ENCODE peak calls at places on chromosomes 16 and 17, in ten cellular contexts. Q is mammary epithelial cell; D is left ventricle myocardium inferior; A is HCT116; M is AG04449; R is uterus; X is CD8-positive, alpha-beta T cell; V is nephron progenitor cell; U is AG10803; Y is brain microvascular endothelial cell. W is an unnamed sample.

GRCh38 chr16:69532761-69533459 is 32.9 kb upstream of the NFAT5 start:
- DNase-seq in Q (no peak), D (no peak), A (no peak), M (no peak), R (no peak), X (no peak), V (no peak), U (peak), Y (no peak), W (no peak)

GRCh38 chr16:13833510-13833909 is 86.4 kb upstream of the ERCC4 start:
- DNase-seq in Q (no peak), D (no peak), A (no peak), M (no peak), R (no peak), X (no peak), V (no peak), U (no peak), Y (no peak), W (no peak)

GRCh38 chr17:61451538-61452300 is 503 bp upstream of the TBX4 start:
- DNase-seq in Q (no peak), D (no peak), A (no peak), M (no peak), R (no peak), X (no peak), V (peak), U (no peak), Y (no peak), W (no peak)

GRCh38 chr17:15479697-15480096 is 12.3 kb upstream of the CDRT4 start:
- DNase-seq in Q (no peak), D (no peak), A (peak), M (no peak), R (no peak), X (no peak), V (no peak), U (peak), Y (no peak), W (no peak)

GRCh38 chr16:25367773-25368172 is 110.1 kb upstream of the ZKSCAN2 start:
- DNase-seq in Q (no peak), D (no peak), A (no peak), M (no peak), R (no peak), X (no peak), V (no peak), U (no peak), Y (no peak), W (no peak)

GRCh38 chr16:680967-681745 is 946 bp downstream of the STUB1 start:
- DNase-seq in Q (peak), D (no peak), A (no peak), M (no peak), R (no peak), X (no peak), V (no peak), U (peak), Y (no peak), W (no peak)

GRCh38 chr17:511833-512251 is 159.2 kb upstream of the RPH3AL start:
- DNase-seq in Q (peak), D (no peak), A (no peak), M (no peak), R (peak), X (no peak), V (no peak), U (peak), Y (peak), W (no peak)

GRCh38 chr17:72764632-72765041 is 327.9 kb downstream of the SLC39A11 start:
- DNase-seq in Q (peak), D (no peak), A (no peak), M (peak), R (no peak), X (no peak), V (no peak), U (peak), Y (peak), W (no peak)

GRCh38 chr16:48810436-48810802 is 200.4 kb upstream of the N4BP1 start:
- DNase-seq in Q (no peak), D (no peak), A (no peak), M (no peak), R (no peak), X (no peak), V (no peak), U (no peak), Y (no peak), W (no peak)

GRCh38 chr17:66720567-66720966 is 114.3 kb upstream of the CACNG5 start:
- DNase-seq in Q (no peak), D (no peak), A (no peak), M (no peak), R (no peak), X (no peak), V (no peak), U (no peak), Y (no peak), W (no peak)

GRCh38 chr17:4956493-4957061 is 5.7 kb downstream of the ENO3 start:
- DNase-seq in Q (no peak), D (no peak), A (no peak), M (no peak), R (no peak), X (peak), V (no peak), U (no peak), Y (no peak), W (no peak)

GRCh38 chr16:54417384-54417783 is 130.8 kb upstream of the IRX3 start:
- DNase-seq in Q (no peak), D (no peak), A (no peak), M (no peak), R (no peak), X (no peak), V (no peak), U (no peak), Y (no peak), W (no peak)

GRCh38 chr17:17180141-17180603 is 26.0 kb downstream of the PLD6 start:
- DNase-seq in Q (no peak), D (peak), A (no peak), M (no peak), R (no peak), X (peak), V (no peak), U (no peak), Y (no peak), W (no peak)

GRCh38 chr17:79006001-79006400 is 3.6 kb downstream of the CANT1 start:
- DNase-seq in Q (no peak), D (no peak), A (no peak), M (no peak), R (peak), X (no peak), V (no peak), U (no peak), Y (no peak), W (no peak)

GRCh38 chr17:14297161-14297851 is 3.6 kb upstream of the HS3ST3B1 start:
- DNase-seq in Q (peak), D (peak), A (no peak), M (no peak), R (peak), X (peak), V (peak), U (peak), Y (no peak), W (no peak)

GRCh38 chr17:51263001-51263400 is 2.7 kb downstream of the UTP18 start:
- DNase-seq in Q (peak), D (no peak), A (no peak), M (peak), R (no peak), X (no peak), V (no peak), U (peak), Y (no peak), W (no peak)

GRCh38 chr16:86303787-86304685 is 206.3 kb upstream of the FOXF1 start:
- DNase-seq in Q (no peak), D (no peak), A (no peak), M (no peak), R (peak), X (no peak), V (peak), U (no peak), Y (no peak), W (no peak)

GRCh38 chr16:1364510-1364909 is 12.8 kb downstream of the GNPTG start:
- DNase-seq in Q (no peak), D (no peak), A (no peak), M (no peak), R (no peak), X (no peak), V (no peak), U (no peak), Y (no peak), W (no peak)

GRCh38 chr17:49574283-49574892 is 1.3 kb upstream of the NXPH3 start:
- DNase-seq in Q (no peak), D (no peak), A (no peak), M (no peak), R (peak), X (no peak), V (no peak), U (no peak), Y (no peak), W (no peak)

GRCh38 chr17:79792984-79793923 is 3.6 kb downstream of the CBX8 start:
- DNase-seq in Q (no peak), D (no peak), A (no peak), M (peak), R (no peak), X (no peak), V (peak), U (peak), Y (peak), W (no peak)

GRCh38 chr16:89104303-89104702 is 10.7 kb downstream of the ACSF3 start:
- DNase-seq in Q (no peak), D (no peak), A (no peak), M (no peak), R (no peak), X (no peak), V (no peak), U (no peak), Y (no peak), W (no peak)

GRCh38 chr16:25713785-25714570 is 22.2 kb downstream of the HS3ST4 start:
- DNase-seq in Q (no peak), D (no peak), A (no peak), M (no peak), R (no peak), X (no peak), V (no peak), U (no peak), Y (no peak), W (no peak)

GRCh38 chr16:53886482-53887378 is 182.8 kb downstream of the FTO start:
- DNase-seq in Q (no peak), D (no peak), A (no peak), M (no peak), R (no peak), X (no peak), V (no peak), U (no peak), Y (no peak), W (no peak)

GRCh38 chr17:12909046-12909445 is 108.8 kb downstream of the ELAC2 start:
- DNase-seq in Q (no peak), D (no peak), A (no peak), M (no peak), R (no peak), X (no peak), V (no peak), U (no peak), Y (no peak), W (peak)

GRCh38 chr16:4675864-4676786 is 17.2 kb upstream of the NUDT16L1 start:
- DNase-seq in Q (no peak), D (no peak), A (no peak), M (no peak), R (no peak), X (peak), V (no peak), U (no peak), Y (no peak), W (no peak)

GRCh38 chr17:79509496-79509895 is 101.4 kb downstream of the RBFOX3 start:
- DNase-seq in Q (no peak), D (no peak), A (no peak), M (no peak), R (no peak), X (no peak), V (no peak), U (no peak), Y (no peak), W (no peak)

GRCh38 chr16:50797456-50797855 is 55.6 kb downstream of the CYLD start:
- DNase-seq in Q (no peak), D (no peak), A (no peak), M (no peak), R (no peak), X (no peak), V (no peak), U (peak), Y (peak), W (no peak)

GRCh38 chr16:16175296-16175695 is 48.0 kb downstream of the ABCC6 start:
- DNase-seq in Q (no peak), D (peak), A (no peak), M (no peak), R (no peak), X (no peak), V (no peak), U (no peak), Y (no peak), W (no peak)

GRCh38 chr17:1108810-1109605 is 70.8 kb downstream of the ABR start:
- DNase-seq in Q (peak), D (peak), A (no peak), M (no peak), R (peak), X (peak), V (peak), U (peak), Y (no peak), W (peak)

GRCh38 chr16:9072806-9073341 is 18.6 kb upstream of the HAPSTR1 start:
- DNase-seq in Q (peak), D (no peak), A (no peak), M (peak), R (no peak), X (no peak), V (no peak), U (peak), Y (peak), W (no peak)

GRCh38 chr17:49727353-49727752 is 19.6 kb upstream of the SLC35B1 start:
- DNase-seq in Q (no peak), D (no peak), A (no peak), M (no peak), R (no peak), X (no peak), V (no peak), U (no peak), Y (no peak), W (no peak)

GRCh38 chr17:55005520-55005919 is 37.0 kb downstream of the STXBP4 start:
- DNase-seq in Q (peak), D (no peak), A (peak), M (no peak), R (no peak), X (no peak), V (no peak), U (peak), Y (peak), W (peak)

GRCh38 chr17:56217921-56218320 is 64.6 kb downstream of the ANKFN1 start:
- DNase-seq in Q (peak), D (no peak), A (no peak), M (no peak), R (no peak), X (no peak), V (no peak), U (no peak), Y (no peak), W (no peak)

GRCh38 chr17:1939979-1940809 is 84.9 kb downstream of the RTN4RL1 start:
- DNase-seq in Q (no peak), D (no peak), A (no peak), M (no peak), R (no peak), X (no peak), V (peak), U (no peak), Y (no peak), W (no peak)

GRCh38 chr17:40087049-40087794 is 13.2 kb downstream of the NR1D1 start:
- DNase-seq in Q (no peak), D (no peak), A (no peak), M (no peak), R (no peak), X (no peak), V (no peak), U (no peak), Y (no peak), W (no peak)

GRCh38 chr16:86928517-86929148 is 350.3 kb downstream of the FOXL1 start:
- DNase-seq in Q (no peak), D (no peak), A (no peak), M (no peak), R (no peak), X (no peak), V (no peak), U (no peak), Y (peak), W (peak)

GRCh38 chr17:55038291-55038690 is 69.7 kb downstream of the STXBP4 start:
- DNase-seq in Q (no peak), D (no peak), A (no peak), M (no peak), R (no peak), X (no peak), V (no peak), U (no peak), Y (no peak), W (no peak)

GRCh38 chr17:42475121-42475520 is 16.4 kb downstream of the ATP6V0A1 start:
- DNase-seq in Q (no peak), D (no peak), A (no peak), M (no peak), R (no peak), X (no peak), V (no peak), U (no peak), Y (no peak), W (no peak)

GRCh38 chr17:31538080-31538762 is 146.7 kb downstream of the RAB11FIP4 start:
- DNase-seq in Q (no peak), D (no peak), A (no peak), M (no peak), R (no peak), X (no peak), V (no peak), U (no peak), Y (no peak), W (peak)
- TF ChIP-seq CTCF in Q (no peak), D (no peak), A (no peak), M (no peak), R (no peak), X (no peak), V (no peak), U (no peak), Y (no peak), W (no peak)

DNA sequence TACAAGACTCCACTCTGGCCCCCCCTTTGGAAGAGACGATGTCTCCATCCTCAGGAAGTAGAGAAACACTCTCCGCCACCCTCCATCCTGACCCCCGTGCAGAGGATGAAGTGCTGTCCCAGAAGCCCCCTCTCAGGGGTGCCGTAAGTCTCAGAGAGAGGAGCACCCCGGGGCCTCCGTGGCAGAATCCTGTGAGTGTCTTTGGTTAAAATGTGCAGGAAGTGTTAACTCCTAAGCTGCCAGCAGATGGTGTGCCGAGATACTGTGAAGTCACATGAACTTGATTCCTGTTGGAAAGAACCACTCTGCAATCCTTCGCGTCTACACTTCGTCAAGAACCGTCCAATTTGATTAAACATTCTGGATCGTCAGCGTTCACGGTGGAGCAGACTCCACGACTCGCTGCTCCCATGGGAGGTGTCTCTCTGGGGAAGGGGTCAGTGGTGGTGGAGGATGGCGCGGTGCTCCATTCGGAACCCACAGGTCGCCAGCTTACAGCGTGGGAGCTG is 5.6 kb downstream of the BANP start:
- DNase-seq in Q (no peak), D (no peak), A (no peak), M (no peak), R (no peak), X (no peak), V (no peak), U (peak), Y (peak), W (peak)
- TF ChIP-seq CTCF in Q (peak), D (peak), A (peak), M (peak), R (no peak), X (peak), V (peak), U (peak), Y (peak), W (peak)

GRCh38 chr17:7214300-7215135 is 5.1 kb downstream of the DLG4 start:
- DNase-seq in Q (peak), D (peak), A (peak), M (peak), R (peak), X (peak), V (peak), U (peak), Y (peak), W (peak)

GRCh38 chr17:7215652-7216139 is 3.9 kb downstream of the DLG4 start:
- DNase-seq in Q (no peak), D (no peak), A (no peak), M (no peak), R (no peak), X (no peak), V (no peak), U (no peak), Y (no peak), W (no peak)

GRCh38 chr17:7211512-7212277 is 7.9 kb downstream of the DLG4 start:
- DNase-seq in Q (no peak), D (peak), A (no peak), M (no peak), R (no peak), X (no peak), V (no peak), U (no peak), Y (no peak), W (no peak)

GRCh38 chr17:7215136-7215638 is 4.4 kb downstream of the DLG4 start:
- DNase-seq in Q (no peak), D (no peak), A (no peak), M (no peak), R (no peak), X (no peak), V (no peak), U (no peak), Y (no peak), W (no peak)

GRCh38 chr17:7213895-7214299 is 5.7 kb downstream of the DLG4 start:
- DNase-seq in Q (peak), D (peak), A (peak), M (no peak), R (no peak), X (no peak), V (peak), U (peak), Y (peak), W (no peak)
- TF ChIP-seq CTCF in Q (peak), D (peak), A (peak), M (peak), R (peak), X (peak), V (peak), U (peak), Y (peak), W (peak)

GRCh38 chr17:62816282-62816839 is 8.2 kb upstream of the MARCHF10 start:
- DNase-seq in Q (no peak), D (no peak), A (no peak), M (no peak), R (no peak), X (no peak), V (no peak), U (peak), Y (no peak), W (no peak)
- TF ChIP-seq CTCF in Q (no peak), D (no peak), A (no peak), M (no peak), R (no peak), X (no peak), V (no peak), U (no peak), Y (no peak), W (no peak)

DNA sequence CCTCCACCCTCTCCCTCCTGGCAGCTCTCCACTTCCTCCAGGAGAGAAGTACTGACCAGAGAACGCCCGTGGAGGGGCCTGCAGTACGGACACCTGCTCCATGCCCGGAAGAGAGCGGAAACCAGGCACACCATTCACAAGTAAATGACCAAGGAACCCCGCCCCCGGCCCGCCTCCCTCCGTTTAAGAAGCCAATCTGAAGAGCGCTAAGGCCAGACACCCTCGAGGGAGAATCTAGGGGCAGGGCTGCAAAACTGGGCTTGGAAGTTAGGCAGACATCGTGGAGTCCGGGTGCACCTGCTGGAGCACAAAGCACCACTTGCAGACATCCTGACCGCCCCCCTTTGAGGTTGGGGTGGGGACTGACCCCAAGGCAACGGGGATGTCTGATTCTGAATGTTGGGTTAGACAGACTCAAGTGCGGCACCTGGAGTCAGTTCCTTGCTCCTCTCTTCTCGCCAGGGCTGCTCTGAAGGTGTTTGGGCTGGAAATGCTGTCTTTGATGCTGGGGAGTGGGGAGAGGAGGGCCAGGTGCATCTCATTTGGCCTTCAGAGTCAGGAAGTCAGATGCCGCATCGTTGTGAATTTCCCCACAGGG is 964 bp upstream of the FAAP100 start:
- DNase-seq in Q (peak), D (peak), A (peak), M (no peak), R (peak), X (peak), V (peak), U (peak), Y (peak), W (peak)
- TF ChIP-seq CTCF in Q (peak), D (no peak), A (peak), M (peak), R (no peak), X (no peak), V (no peak), U (no peak), Y (no peak), W (peak)

GRCh38 chr16:84975066-84975465 is 36.3 kb downstream of the ZDHHC7 start:
- DNase-seq in Q (no peak), D (no peak), A (no peak), M (no peak), R (no peak), X (no peak), V (no peak), U (no peak), Y (no peak), W (no peak)
- TF ChIP-seq CTCF in Q (no peak), D (no peak), A (no peak), M (no peak), R (no peak), X (no peak), V (no peak), U (no peak), Y (no peak), W (no peak)

W was measured in GM10248.